ENCODE peak calls at places on chromosome 19, in ten cellular contexts. L is T follicular helper cell; M is stimulated activated CD4-positive, alpha-beta T cell treated with anti-CD3 and anti-CD28 coated beads, Interleukin-1b, Interleukin-23, amount 100 ng/mL, for 4 hours; D is immature natural killer cell; B is cardiac muscle cell; R is fibroblast of pulmonary artery; O is neural progenitor cell; Z is A673; I is caudate nucleus; J is NCI-H1105. Y is an unnamed sample.

GRCh38 chr19:19653597-19654147 is 9.8 kb downstream of the ATP13A1 start:
- DNase-seq in L (no peak), M (no peak), D (no peak), B (no peak), R (no peak), O (no peak), Z (no peak), I (no peak), J (no peak), Y (no peak)

GRCh38 chr19:2540646-2541454 is 64.9 kb downstream of the GADD45B start:
- DNase-seq in L (no peak), M (no peak), D (no peak), B (peak; percentile 99), R (peak; percentile 99), O (peak; percentile 98), Z (peak; percentile 93), I (no peak), J (no peak), Y (no peak)

GRCh38 chr19:2782357-2782935 is 627 bp downstream of the SGTA start:
- DNase-seq in L (no peak), M (no peak), D (no peak), B (peak; percentile 5), R (no peak), O (no peak), Z (no peak), I (no peak), J (no peak), Y (no peak)

GRCh38 chr19:50909240-50910070 is 1.7 kb downstream of the KLK4 start:
- DNase-seq in L (no peak), M (no peak), D (no peak), B (peak; percentile 50), R (peak; percentile 13), O (peak; percentile 96), Z (peak; percentile 90), I (peak; percentile 8), J (peak; percentile 7), Y (no peak)

GRCh38 chr19:31908486-31909255 is 436.7 kb upstream of the ZNF507 start:
- DNase-seq in L (no peak), M (no peak), D (no peak), B (no peak), R (no peak), O (no peak), Z (no peak), I (no peak), J (no peak), Y (no peak)

GRCh38 chr19:1223018-1223855 is 14.6 kb downstream of the CBARP start:
- DNase-seq in L (no peak), M (no peak), D (no peak), B (peak; percentile 49), R (peak; percentile 55), O (peak; percentile 66), Z (peak; percentile 65), I (no peak), J (no peak), Y (no peak)

GRCh38 chr19:21593934-21594844 is 88.8 kb downstream of the ZNF429 start:
- DNase-seq in L (no peak), M (no peak), D (no peak), B (no peak), R (no peak), O (no peak), Z (no peak), I (no peak), J (no peak), Y (no peak)

GRCh38 chr19:16380943-16381755 is 56.5 kb downstream of the KLF2 start:
- DNase-seq in L (no peak), M (no peak), D (no peak), B (no peak), R (no peak), O (no peak), Z (no peak), I (no peak), J (no peak), Y (no peak)

GRCh38 chr19:780935-781334 is 16.3 kb upstream of the PTBP1 start:
- DNase-seq in L (no peak), M (no peak), D (no peak), B (no peak), R (no peak), O (no peak), Z (no peak), I (no peak), J (no peak), Y (no peak)

GRCh38 chr19:21109116-21109515 is 27.1 kb downstream of the ZNF714 start:
- DNase-seq in L (no peak), M (no peak), D (no peak), B (peak; percentile 17), R (peak; percentile 31), O (no peak), Z (no peak), I (no peak), J (no peak), Y (no peak)

GRCh38 chr19:42282036-42282762 is 13.1 kb downstream of the CIC start:
- DNase-seq in L (no peak), M (no peak), D (no peak), B (no peak), R (no peak), O (peak; percentile 52), Z (peak; percentile 45), I (no peak), J (no peak), Y (no peak)

GRCh38 chr19:42762782-42763181 is 2.7 kb downstream of the PSG8 start:
- DNase-seq in L (no peak), M (no peak), D (no peak), B (no peak), R (no peak), O (no peak), Z (no peak), I (no peak), J (no peak), Y (no peak)

GRCh38 chr19:1261863-1262686 is 7.1 kb upstream of the CIRBP start:
- DNase-seq in L (no peak), M (no peak), D (peak; percentile 34), B (peak; percentile 41), R (no peak), O (peak; percentile 23), Z (no peak), I (no peak), J (no peak), Y (no peak)

GRCh38 chr19:13146763-13147563 is 3.2 kb downstream of the STX10 start:
- DNase-seq in L (no peak), M (no peak), D (no peak), B (peak; percentile 61), R (peak; percentile 67), O (no peak), Z (peak; percentile 36), I (no peak), J (no peak), Y (no peak)

GRCh38 chr19:16290692-16291091 is 33.9 kb upstream of the KLF2 start:
- DNase-seq in L (no peak), M (no peak), D (no peak), B (no peak), R (peak; percentile 22), O (no peak), Z (no peak), I (no peak), J (no peak), Y (no peak)

GRCh38 chr19:10828981-10829821 is 6.8 kb downstream of the TMED1 start:
- DNase-seq in L (no peak), M (no peak), D (no peak), B (no peak), R (no peak), O (peak; percentile 27), Z (no peak), I (no peak), J (no peak), Y (no peak)

GRCh38 chr19:48665786-48666185 is 7.0 kb downstream of the NTN5 start:
- DNase-seq in L (no peak), M (no peak), D (no peak), B (no peak), R (no peak), O (no peak), Z (no peak), I (no peak), J (no peak), Y (no peak)

GRCh38 chr19:1369214-1369805 is 14.4 kb upstream of the NDUFS7 start:
- DNase-seq in L (no peak), M (no peak), D (no peak), B (no peak), R (no peak), O (no peak), Z (no peak), I (no peak), J (no peak), Y (no peak)

GRCh38 chr19:14363203-14364097 is 17.8 kb upstream of the ADGRE5 start:
- DNase-seq in L (no peak), M (peak; percentile 51), D (peak; percentile 40), B (peak; percentile 96), R (peak; percentile 93), O (peak; percentile 78), Z (peak; percentile 86), I (no peak), J (no peak), Y (no peak)

GRCh38 chr19:1606138-1606651 is 933 bp upstream of the UQCR11 start:
- DNase-seq in L (no peak), M (no peak), D (no peak), B (no peak), R (no peak), O (no peak), Z (no peak), I (no peak), J (no peak), Y (no peak)

GRCh38 chr19:16605552-16605951 is 22.5 kb downstream of the MED26 start:
- DNase-seq in L (no peak), M (no peak), D (no peak), B (no peak), R (no peak), O (no peak), Z (no peak), I (no peak), J (peak; percentile 56), Y (no peak)

GRCh38 chr19:42081584-42082258 is 5.8 kb downstream of the ZNF574 start:
- DNase-seq in L (no peak), M (no peak), D (no peak), B (peak; percentile 62), R (peak; percentile 67), O (no peak), Z (peak; percentile 47), I (no peak), J (no peak), Y (no peak)

GRCh38 chr19:43616306-43616705 is 3.1 kb downstream of the ZNF428 start:
- DNase-seq in L (no peak), M (no peak), D (no peak), B (no peak), R (no peak), O (no peak), Z (no peak), I (no peak), J (no peak), Y (no peak)

GRCh38 chr19:16771618-16772017 is 52.0 kb downstream of the NWD1 start:
- DNase-seq in L (peak; percentile 61), M (peak; percentile 67), D (peak; percentile 67), B (peak; percentile 87), R (peak; percentile 87), O (peak; percentile 92), Z (peak; percentile 90), I (peak; percentile 11), J (peak; percentile 86), Y (peak; percentile 46)

GRCh38 chr19:2770055-2771013 is 12.7 kb downstream of the SGTA start:
- DNase-seq in L (no peak), M (no peak), D (no peak), B (peak; percentile 77), R (peak; percentile 74), O (no peak), Z (no peak), I (no peak), J (no peak), Y (no peak)

GRCh38 chr19:5183616-5184015 is 157.0 kb downstream of the PTPRS start:
- DNase-seq in L (no peak), M (no peak), D (no peak), B (no peak), R (no peak), O (no peak), Z (no peak), I (no peak), J (no peak), Y (no peak)

GRCh38 chr19:33325920-33326319 is 23.6 kb upstream of the CEBPA start:
- DNase-seq in L (no peak), M (no peak), D (no peak), B (peak; percentile 90), R (peak; percentile 75), O (no peak), Z (no peak), I (peak; percentile 55), J (no peak), Y (no peak)